ENCODE peak calls at places on chromosomes 7 and 10, in five cellular contexts. T is NCI-H510A; I is GM13976; M is stimulated activated CD4-positive, alpha-beta T cell treated with anti-CD3 and anti-CD28 coated beads, Interleukin-2, amount 100 ng/mL, for 4 hours; O is D341Med. R is an unnamed sample.

GRCh38 chr10:15068802-15069201 is 19.8 kb downstream of the ACBD7 start:
- DNase-seq in I (no peak), M (no peak), T (no peak), O (no peak), R (peak; percentile 46)

GRCh38 chr10:110163841-110164240 is 43.6 kb upstream of the MXI1 start:
- DNase-seq in M (no peak), I (no peak), T (no peak), O (no peak), R (no peak)

GRCh38 chr10:33070101-33070500 is 112.1 kb upstream of the ITGB1 start:
- DNase-seq in O (no peak), T (no peak), M (no peak), I (no peak), R (no peak)

GRCh38 chr10:126119591-126119990 is 223.2 kb downstream of the FANK1 start:
- DNase-seq in T (no peak), M (no peak), I (no peak), O (no peak), R (no peak)

GRCh38 chr7:18429547-18429946 is 66.0 kb upstream of the HDAC9 start:
- DNase-seq in I (no peak), M (no peak), O (no peak), T (no peak), R (peak; percentile 69)

GRCh38 chr10:97574374-97575100 is 2.0 kb downstream of the ANKRD2 start:
- DNase-seq in M (no peak), O (no peak), T (peak; percentile 76), I (no peak), R (peak; percentile 84)

GRCh38 chr7:134731616-134732015 is 47.8 kb upstream of the CALD1 start:
- DNase-seq in M (no peak), I (no peak), T (no peak), O (no peak), R (no peak)

GRCh38 chr10:127919418-127920191 is 12.7 kb downstream of the PTPRE start:
- DNase-seq in O (no peak), M (no peak), T (no peak), I (no peak), R (peak; percentile 92)

GRCh38 chr10:33114451-33114944 is 156.5 kb upstream of the ITGB1 start:
- DNase-seq in I (no peak), O (no peak), M (no peak), T (no peak), R (peak; percentile 74)

GRCh38 chr7:132292803-132293202 is 283.5 kb downstream of the PLXNA4 start:
- DNase-seq in I (no peak), O (no peak), T (no peak), M (no peak), R (peak; percentile 19)

GRCh38 chr7:18505870-18506460 is 10.4 kb downstream of the HDAC9 start:
- DNase-seq in I (peak; percentile 52), O (no peak), M (no peak), T (no peak), R (peak; percentile 60)

GRCh38 chr7:7966141-7966734 is 2.4 kb upstream of the GLCCI1 start:
- DNase-seq in O (no peak), I (no peak), M (no peak), T (no peak), R (no peak)

GRCh38 chr7:138665669-138666140 is 35.5 kb downstream of the SVOPL start:
- DNase-seq in I (no peak), T (no peak), M (no peak), O (no peak), R (no peak)

R was measured in AG10803.